ENCODE peak calls at places on chromosomes 13 and 19, in nine cellular contexts. U is epithelial cell of esophagus, D is dorsolateral prefrontal cortex, Z is tibial nerve, E is A549, V is endodermal cell, Q is right lobe of liver, S is HFF-Myc, K is MM.1S. N is an unnamed sample.

GRCh38 chr19:55460670-55461258 is 678 bp downstream of the ISOC2 start:
- DNase-seq in U (peak; percentile 52), D (no peak), Z (peak; percentile 68), E (peak; percentile 64), V (peak; percentile 96), Q (peak; percentile 91), S (no peak), K (no peak), N (no peak)

GRCh38 chr19:44260343-44260681 is 626 bp downstream of the ZNF233 start:
- DNase-seq in U (no peak), D (no peak), Z (no peak), E (no peak), V (peak; percentile 48), Q (no peak), S (no peak), K (peak; percentile 19), N (no peak)

GRCh38 chr19:8251025-8251472 is 41.9 kb downstream of the CERS4 start:
- DNase-seq in U (no peak), D (peak; percentile 58), Z (peak; percentile 63), E (no peak), V (no peak), Q (peak; percentile 97), S (no peak), K (no peak), N (no peak)

GRCh38 chr19:39676004-39676403 is 20.3 kb downstream of the LGALS16 start:
- DNase-seq in U (peak; percentile 11), D (no peak), Z (no peak), E (no peak), V (no peak), Q (no peak), S (no peak), K (no peak), N (peak; percentile 75)

GRCh38 chr19:6925801-6926751 is 38.7 kb downstream of the ADGRE1 start:
- DNase-seq in U (no peak), D (no peak), Z (no peak), E (peak; percentile 46), V (peak; percentile 38), Q (no peak), S (no peak), K (peak; percentile 65), N (peak; percentile 31)

GRCh38 chr13:47484564-47484963 is 516.5 kb downstream of the SUCLA2 start:
- DNase-seq in U (peak; percentile 71), D (no peak), Z (no peak), E (no peak), V (no peak), Q (no peak), S (peak; percentile 59), K (no peak), N (no peak)

GRCh38 chr19:55456347-55456746 is 5.1 kb downstream of the ISOC2 start:
- DNase-seq in U (no peak), D (no peak), Z (no peak), E (no peak), V (no peak), Q (no peak), S (no peak), K (no peak), N (no peak)

GRCh38 chr13:31476753-31477152 is 262.6 kb upstream of the RXFP2 start:
- DNase-seq in U (no peak), D (no peak), Z (no peak), E (peak; percentile 1), V (no peak), Q (no peak), S (no peak), K (no peak), N (no peak)

GRCh38 chr19:48806518-48806817 is 4.4 kb downstream of the BCAT2 start:
- DNase-seq in U (no peak), D (no peak), Z (no peak), E (peak; percentile 76), V (peak; percentile 89), Q (no peak), S (no peak), K (peak; percentile 47), N (no peak)

GRCh38 chr13:64529874-64530485 is 2700.2 kb downstream of the PCDH9 start:
- DNase-seq in U (peak; percentile 17), D (no peak), Z (no peak), E (peak; percentile 1), V (peak; percentile 71), Q (no peak), S (no peak), K (no peak), N (no peak)
- TF ChIP-seq CTCF in U (peak; percentile 58), D (peak; percentile 59), Z (no peak), E (peak; percentile 29), V (peak; percentile 87), Q (peak; percentile 34), S (peak; percentile 60), K (peak; percentile 39), N (peak; percentile 47)

GRCh38 chr13:51613535-51613934 is 29.3 kb downstream of the WDFY2 start:
- DNase-seq in U (no peak), D (no peak), Z (no peak), E (no peak), V (no peak), Q (no peak), S (no peak), K (no peak), N (no peak)

GRCh38 chr13:51607165-51607564 is 22.9 kb downstream of the WDFY2 start:
- DNase-seq in U (no peak), D (no peak), Z (no peak), E (no peak), V (no peak), Q (no peak), S (no peak), K (no peak), N (no peak)

GRCh38 chr13:51612867-51613266 is 28.6 kb downstream of the WDFY2 start:
- DNase-seq in U (no peak), D (no peak), Z (no peak), E (no peak), V (no peak), Q (no peak), S (no peak), K (no peak), N (no peak)

GRCh38 chr13:51605698-51606097 is 21.4 kb downstream of the WDFY2 start:
- DNase-seq in U (no peak), D (no peak), Z (no peak), E (no peak), V (no peak), Q (no peak), S (no peak), K (no peak), N (no peak)

GRCh38 chr13:51608857-51609406 is 24.7 kb downstream of the WDFY2 start:
- DNase-seq in U (no peak), D (no peak), Z (no peak), E (no peak), V (no peak), Q (no peak), S (no peak), K (no peak), N (no peak)
- H3K4me3 ChIP-seq in U (no peak overlapping the region), D (no peak overlapping the region), Z (no peak overlapping the region), E (no peak overlapping the region), V (no peak overlapping the region), Q (no peak overlapping the region), S (no peak overlapping the region), K (no peak overlapping the region), N (no peak overlapping the region)

GRCh38 chr19:15161028-15161984 is 39.5 kb downstream of the NOTCH3 start:
- DNase-seq in U (no peak), D (no peak), Z (no peak), E (peak; percentile 55), V (no peak), Q (no peak), S (no peak), K (peak; percentile 73), N (no peak)
- TF ChIP-seq CTCF in U (peak; percentile 15), D (no peak), Z (no peak), E (peak; percentile 54), V (peak; percentile 63), Q (peak; percentile 25), S (peak; percentile 30), K (peak; percentile 70), N (peak; percentile 82)

GRCh38 chr13:113808058-113808834 is 49.2 kb downstream of the TMEM255B start:
- DNase-seq in U (no peak), D (no peak), Z (no peak), E (no peak), V (no peak), Q (no peak), S (no peak), K (no peak), N (no peak)
- H3K4me3 ChIP-seq in U (no peak overlapping the region), D (no peak overlapping the region), Z (no peak overlapping the region), E (no peak overlapping the region), V (no peak overlapping the region), Q (no peak overlapping the region), S (no peak overlapping the region), K (no peak overlapping the region), N (no peak overlapping the region)

DNA sequence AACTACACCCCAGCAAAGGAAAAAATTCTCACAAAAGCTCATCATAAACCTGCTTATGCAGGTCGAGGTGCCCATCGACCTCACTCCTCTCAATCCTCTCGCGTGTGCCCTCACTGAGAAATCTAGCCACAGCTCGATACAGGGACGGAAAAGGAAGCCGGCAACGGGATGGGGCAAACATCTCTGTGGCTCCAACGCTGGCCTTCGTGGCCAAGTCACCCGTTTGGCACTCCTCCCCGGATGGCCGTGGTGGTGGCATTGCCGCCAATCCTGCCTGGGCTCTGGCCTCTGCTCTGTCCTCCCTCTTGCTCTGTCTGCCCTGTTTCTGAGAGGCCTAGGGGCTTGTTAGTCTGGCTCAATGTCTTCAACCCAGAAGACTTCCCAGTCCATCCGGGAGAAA is 41.2 kb downstream of the ZNF146 start:
- DNase-seq in U (no peak), D (no peak), Z (no peak), E (no peak), V (no peak), Q (no peak), S (no peak), K (no peak), N (no peak)
- TF ChIP-seq CTCF in U (no peak), D (no peak), Z (no peak), E (no peak), V (no peak), Q (no peak), S (no peak), K (no peak), N (no peak)

GRCh38 chr13:76976929-76977328 is 15.0 kb upstream of the CLN5 start:
- DNase-seq in U (no peak), D (no peak), Z (no peak), E (no peak), V (no peak), Q (no peak), S (no peak), K (no peak), N (no peak)

GRCh38 chr13:76973920-76974617 is 17.8 kb upstream of the CLN5 start:
- DNase-seq in U (no peak), D (no peak), Z (no peak), E (no peak), V (no peak), Q (no peak), S (no peak), K (no peak), N (no peak)

GRCh38 chr13:76975863-76976262 is 16.0 kb upstream of the CLN5 start:
- DNase-seq in U (peak; percentile 80), D (no peak), Z (no peak), E (no peak), V (no peak), Q (no peak), S (no peak), K (no peak), N (no peak)

GRCh38 chr13:76974618-76974975 is 17.3 kb upstream of the CLN5 start:
- DNase-seq in U (no peak), D (no peak), Z (no peak), E (no peak), V (no peak), Q (no peak), S (no peak), K (no peak), N (no peak)

GRCh38 chr13:76976488-76976887 is 15.4 kb upstream of the CLN5 start:
- DNase-seq in U (peak; percentile 89), D (no peak), Z (no peak), E (no peak), V (no peak), Q (no peak), S (peak; percentile 67), K (no peak), N (no peak)
- H3K4me3 ChIP-seq in U (no peak overlapping the region), D (no peak overlapping the region), Z (no peak overlapping the region), E (no peak overlapping the region), V (no peak overlapping the region), Q (no peak overlapping the region), S (no peak overlapping the region), K (no peak overlapping the region), N (no peak overlapping the region)

N was measured in GM12864.